ENCODE peak calls at places on chromosomes 1 and 21, in eight cellular contexts. V is GM12891; B is SK-N-DZ; S is activated CD4-positive, alpha-beta T cell treated with anti-CD3 and anti-CD28 coated beads for 1 hour; N is choroid plexus epithelial cell; J is CD8-positive, alpha-beta memory T cell; I is right lobe of liver; R is EL. Q is an unnamed sample.

GRCh38 chr1:192763243-192763642 is 45.6 kb upstream of the RGS2 start:
- DNase-seq in I (no peak), J (no peak), S (no peak), B (no peak), R (no peak), V (no peak), N (peak), Q (no peak)

GRCh38 chr1:195584870-195585624 is 1023.2 kb downstream of the KCNT2 start:
- DNase-seq in S (no peak), J (no peak), B (no peak), I (no peak), R (peak), N (no peak), V (no peak), Q (peak)

GRCh38 chr1:22291926-22292788 is 149.3 kb upstream of the WNT4 start:
- DNase-seq in I (no peak), J (no peak), S (no peak), R (no peak), N (no peak), V (no peak), B (no peak), Q (no peak)

GRCh38 chr1:112546076-112546475 is 37.3 kb downstream of the WNT2B start:
- DNase-seq in J (no peak), R (peak), I (no peak), V (no peak), S (no peak), B (no peak), N (peak), Q (no peak)

GRCh38 chr1:31862071-31862470 is 46.2 kb upstream of the SPOCD1 start:
- DNase-seq in B (no peak), I (no peak), S (no peak), J (no peak), N (no peak), V (no peak), R (no peak), Q (no peak)

GRCh38 chr1:226863446-226863845 is 7.0 kb upstream of the PSEN2 start:
- DNase-seq in J (no peak), I (no peak), S (no peak), V (no peak), R (peak), B (no peak), N (peak), Q (no peak)

GRCh38 chr1:229714964-229715603 is 89.0 kb downstream of the URB2 start:
- DNase-seq in B (no peak), J (peak), N (no peak), I (no peak), S (no peak), R (peak), V (no peak), Q (peak)

GRCh38 chr1:229034246-229034645 is 236.7 kb upstream of the RAB4A start:
- DNase-seq in N (no peak), R (no peak), V (no peak), S (no peak), I (no peak), J (no peak), B (no peak), Q (no peak)

GRCh38 chr1:70536708-70537398 is 125.8 kb downstream of the CTH start:
- DNase-seq in N (no peak), S (no peak), J (no peak), B (no peak), I (no peak), V (no peak), R (peak), Q (no peak)

GRCh38 chr1:39698568-39698967 is 7.3 kb upstream of the HPCAL4 start:
- DNase-seq in R (no peak), I (no peak), J (no peak), N (no peak), V (no peak), S (no peak), B (no peak), Q (no peak)

GRCh38 chr1:112369389-112370285 is 26.4 kb upstream of the CTTNBP2NL start:
- DNase-seq in S (peak), I (peak), N (peak), V (peak), R (peak), J (peak), B (peak), Q (peak)

GRCh38 chr21:38815060-38815405 is 9.3 kb downstream of the ETS2 start:
- DNase-seq in J (no peak), I (no peak), S (no peak), V (no peak), N (peak), R (peak), B (no peak), Q (no peak)

GRCh38 chr1:91007092-91007491 is 14.7 kb downstream of the ZNF644 start:
- DNase-seq in S (no peak), B (no peak), I (no peak), R (no peak), J (no peak), N (no peak), V (no peak), Q (no peak)